ENCODE peak calls at places on chromosomes 3 and 15, in four cellular contexts. One of them, this sample, is unnamed.

GRCh38 chr3:37511357-37511970 is 337.1 kb upstream of the LRRFIP2 start:
- DNase-seq in IMR-90: no peak
- DNase-seq in H1: no peak
- DNase-seq in mesendoderm: peak
- DNase-seq in this sample: no peak

GRCh38 chr3:130976706-130977105 is 49.9 kb downstream of the ASTE1 start:
- DNase-seq in IMR-90: no peak
- DNase-seq in H1: no peak
- DNase-seq in mesendoderm: no peak
- DNase-seq in this sample: no peak

GRCh38 chr3:5051772-5052171 is 70.3 kb upstream of the ARL8B start:
- DNase-seq in IMR-90: no peak
- DNase-seq in H1: no peak
- DNase-seq in mesendoderm: no peak
- DNase-seq in this sample: no peak

GRCh38 chr3:106560451-106560966 is 691.7 kb upstream of the CBLB start:
- DNase-seq in IMR-90: peak
- DNase-seq in H1: no peak
- DNase-seq in mesendoderm: no peak
- DNase-seq in this sample: no peak

GRCh38 chr3:72976182-72976825 is 20.3 kb upstream of the PPP4R2 start:
- DNase-seq in IMR-90: peak
- DNase-seq in H1: no peak
- DNase-seq in mesendoderm: no peak
- DNase-seq in this sample: no peak

GRCh38 chr3:159787794-159788205 is 200.8 kb upstream of the IL12A start:
- DNase-seq in IMR-90: peak
- DNase-seq in H1: no peak
- DNase-seq in mesendoderm: peak
- DNase-seq in this sample: no peak

GRCh38 chr3:58711871-58712270 is 45.3 kb upstream of the FAM3D start:
- DNase-seq in IMR-90: no peak
- DNase-seq in H1: no peak
- DNase-seq in mesendoderm: no peak
- DNase-seq in this sample: no peak

GRCh38 chr3:124586126-124587052 is 143.9 kb upstream of the UMPS start:
- DNase-seq in IMR-90: no peak
- DNase-seq in H1: no peak
- DNase-seq in mesendoderm: peak
- DNase-seq in this sample: peak

GRCh38 chr3:42300013-42300412 is 34.0 kb upstream of the CCK start:
- DNase-seq in IMR-90: peak
- DNase-seq in H1: no peak
- DNase-seq in mesendoderm: peak
- DNase-seq in this sample: peak

GRCh38 chr15:67446449-67446848 is 74.5 kb upstream of the C15orf61 start:
- DNase-seq in IMR-90: no peak
- DNase-seq in H1: no peak
- DNase-seq in mesendoderm: no peak
- DNase-seq in this sample: no peak

GRCh38 chr3:117688583-117688982 is 979.0 kb downstream of the TUSC7 start:
- DNase-seq in IMR-90: no peak
- DNase-seq in H1: no peak
- DNase-seq in mesendoderm: no peak
- DNase-seq in this sample: peak

GRCh38 chr3:138963161-138963560 is 16.1 kb downstream of the FOXL2NB start:
- DNase-seq in IMR-90: no peak
- DNase-seq in H1: no peak
- DNase-seq in mesendoderm: peak
- DNase-seq in this sample: no peak
- H4K5ac ChIP-seq in IMR-90: no peak
- H4K5ac ChIP-seq in H1: no peak
- H4K5ac ChIP-seq in mesendoderm: no peak
- H4K5ac ChIP-seq in this sample: no peak

GRCh38 chr3:188243124-188243795 is 89.3 kb downstream of the LPP start:
- DNase-seq in IMR-90: peak
- DNase-seq in H1: no peak
- DNase-seq in mesendoderm: peak
- DNase-seq in this sample: no peak

GRCh38 chr3:188246905-188247304 is 92.9 kb downstream of the LPP start:
- DNase-seq in IMR-90: no peak
- DNase-seq in H1: no peak
- DNase-seq in mesendoderm: no peak
- DNase-seq in this sample: no peak

GRCh38 chr3:188242426-188243123 is 88.6 kb downstream of the LPP start:
- DNase-seq in IMR-90: no peak
- DNase-seq in H1: no peak
- DNase-seq in mesendoderm: no peak
- DNase-seq in this sample: no peak

GRCh38 chr3:188241883-188242282 is 87.9 kb downstream of the LPP start:
- DNase-seq in IMR-90: no peak
- DNase-seq in H1: no peak
- DNase-seq in mesendoderm: no peak
- DNase-seq in this sample: no peak

DNA sequence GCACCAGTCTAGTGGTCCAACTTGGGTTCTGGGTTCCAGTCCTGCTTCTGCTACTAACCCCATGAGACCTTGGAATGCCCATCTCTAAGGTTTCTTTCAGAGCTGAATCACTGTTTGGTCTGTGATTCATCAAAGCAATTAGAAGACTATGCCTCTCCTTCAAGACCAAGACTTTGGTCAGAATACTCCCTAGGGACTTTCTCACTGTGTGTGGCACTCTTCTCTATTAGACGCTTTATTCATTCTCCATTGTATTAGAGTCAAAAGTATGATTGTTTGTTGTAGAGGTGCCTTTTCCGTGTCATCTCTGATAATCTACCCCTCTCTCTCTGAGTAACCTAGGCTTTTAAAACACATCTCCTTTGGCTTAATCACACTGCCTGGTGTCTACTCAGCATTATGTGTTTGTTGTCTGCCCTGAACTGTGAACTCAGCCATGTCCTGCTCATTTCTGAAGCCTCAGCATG is 90.5 kb downstream of the LPP start:
- DNase-seq in IMR-90: peak
- DNase-seq in H1: no peak
- DNase-seq in mesendoderm: no peak
- DNase-seq in this sample: no peak
- H3K4me2 ChIP-seq in IMR-90: no peak
- H3K4me2 ChIP-seq in H1: no peak
- H3K4me2 ChIP-seq in mesendoderm: no peak
- H3K4me2 ChIP-seq in this sample: no peak

DNA sequence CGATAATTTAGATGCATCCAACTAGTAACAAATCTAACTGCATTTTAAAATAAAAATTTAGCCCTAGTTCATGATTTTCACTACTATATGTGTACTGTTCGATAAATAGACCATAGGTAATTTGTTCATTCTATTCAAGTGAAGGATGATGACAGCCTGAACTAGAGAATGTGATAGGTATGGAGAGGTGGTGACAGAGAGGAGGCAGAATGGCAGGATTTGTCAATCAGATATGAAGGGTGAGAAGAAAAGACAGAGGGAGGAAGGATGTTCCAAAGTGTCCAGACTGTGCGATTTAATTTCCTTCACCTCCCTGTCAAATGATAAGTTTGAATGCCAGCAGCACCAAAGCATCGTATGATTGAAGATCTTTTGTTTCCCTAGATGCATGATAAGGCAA is 31.6 kb downstream of the BCL2A1 start:
- DNase-seq in IMR-90: no peak
- DNase-seq in H1: no peak
- DNase-seq in mesendoderm: no peak
- DNase-seq in this sample: no peak
- H4K5ac ChIP-seq in IMR-90: no peak
- H4K5ac ChIP-seq in H1: no peak
- H4K5ac ChIP-seq in mesendoderm: no peak
- H4K5ac ChIP-seq in this sample: no peak

DNA sequence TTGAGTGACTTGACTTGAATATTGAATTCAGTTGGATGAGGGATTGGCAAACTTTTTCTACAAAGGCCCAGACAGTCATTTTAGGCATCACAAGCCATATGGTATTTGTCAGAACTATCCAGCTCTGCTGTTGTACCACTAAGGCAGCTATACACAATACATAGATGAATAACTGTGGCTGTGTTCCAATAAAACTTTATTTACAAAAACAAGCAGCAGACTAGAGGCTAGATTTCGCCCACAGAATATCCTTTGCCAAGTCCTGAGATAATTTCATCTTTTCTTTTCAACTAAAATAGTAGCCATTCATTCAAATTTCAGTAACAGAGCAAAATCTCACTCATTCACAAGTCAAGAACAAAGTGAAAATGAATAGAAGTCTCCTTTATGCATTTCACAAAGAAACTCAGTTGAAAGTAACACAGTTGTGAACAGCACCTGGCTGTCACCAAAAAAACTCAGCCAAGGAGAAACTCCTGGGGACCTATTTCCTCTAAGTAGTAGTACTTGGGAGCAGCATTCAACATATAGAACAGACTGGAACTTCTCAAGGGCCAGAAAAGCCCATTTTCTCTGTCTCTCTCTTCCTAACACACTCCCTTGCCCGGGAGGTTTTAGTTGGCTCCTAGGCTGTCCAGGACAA is 56.3 kb downstream of the OSBPL10 start:
- DNase-seq in IMR-90: no peak
- DNase-seq in H1: no peak
- DNase-seq in mesendoderm: no peak
- DNase-seq in this sample: no peak
- H3K4me2 ChIP-seq in IMR-90: no peak
- H3K4me2 ChIP-seq in H1: no peak
- H3K4me2 ChIP-seq in mesendoderm: no peak
- H3K4me2 ChIP-seq in this sample: no peak

GRCh38 chr15:57237676-57238075 is 138.6 kb upstream of the CGNL1 start:
- DNase-seq in IMR-90: no peak
- DNase-seq in H1: no peak
- DNase-seq in mesendoderm: no peak
- DNase-seq in this sample: no peak
- H4K5ac ChIP-seq in IMR-90: no peak
- H4K5ac ChIP-seq in H1: peak
- H4K5ac ChIP-seq in mesendoderm: no peak
- H4K5ac ChIP-seq in this sample: no peak

GRCh38 chr15:81466741-81467140 is 92.7 kb upstream of the TMC3 start:
- DNase-seq in IMR-90: no peak
- DNase-seq in H1: no peak
- DNase-seq in mesendoderm: no peak
- DNase-seq in this sample: no peak

GRCh38 chr15:81473177-81473576 is 99.2 kb upstream of the TMC3 start:
- DNase-seq in IMR-90: no peak
- DNase-seq in H1: no peak
- DNase-seq in mesendoderm: no peak
- DNase-seq in this sample: no peak

GRCh38 chr15:81473946-81474345 is 99.9 kb upstream of the TMC3 start:
- DNase-seq in IMR-90: no peak
- DNase-seq in H1: no peak
- DNase-seq in mesendoderm: no peak
- DNase-seq in this sample: no peak

GRCh38 chr15:81469154-81469553 is 95.1 kb upstream of the TMC3 start:
- DNase-seq in IMR-90: no peak
- DNase-seq in H1: no peak
- DNase-seq in mesendoderm: no peak
- DNase-seq in this sample: no peak
- H3K4me2 ChIP-seq in IMR-90: no peak
- H3K4me2 ChIP-seq in H1: no peak
- H3K4me2 ChIP-seq in mesendoderm: no peak
- H3K4me2 ChIP-seq in this sample: no peak

This sample was measured in H9.